ENCODE peak calls at places on chromosomes 4 and X, in five cellular contexts. E, Z, O, D and J are unnamed samples.

GRCh38 chrX:123093792-123094191 is 90.3 kb upstream of the GRIA3 start:
- DNase-seq in O (no peak), D (no peak), E (no peak), Z (no peak), J (no peak)

GRCh38 chrX:122504026-122504425 is 680.1 kb upstream of the GRIA3 start:
- DNase-seq in O (no peak), Z (no peak), D (no peak), E (no peak), J (no peak)

GRCh38 chr4:8099981-8100464 is 58.6 kb downstream of the ABLIM2 start:
- DNase-seq in Z (no peak), E (no peak), D (no peak), O (no peak), J (no peak)

GRCh38 chr4:2936773-2937145 is 26.4 kb downstream of the NOP14 start:
- DNase-seq in D (no peak), O (no peak), E (peak; percentile 58), Z (peak; percentile 83), J (peak; percentile 46)

GRCh38 chr4:79413486-79413885 is 5.5 kb upstream of the GK2 start:
- DNase-seq in Z (no peak), O (no peak), E (no peak), D (no peak), J (no peak)

GRCh38 chrX:24526616-24527015 is 61.5 kb downstream of the PDK3 start:
- DNase-seq in D (no peak), Z (no peak), E (no peak), O (peak; percentile 29), J (no peak)

GRCh38 chr4:139817657-139818452 is 152.2 kb downstream of the MGST2 start:
- DNase-seq in E (no peak), D (no peak), Z (no peak), O (no peak), J (no peak)

GRCh38 chr4:910366-911091 is 21.6 kb downstream of the GAK start:
- DNase-seq in O (no peak), Z (no peak), D (no peak), E (no peak), J (no peak)

GRCh38 chr4:74682567-74683359 is 111.6 kb downstream of the BTC start:
- DNase-seq in Z (no peak), E (no peak), O (peak; percentile 17), D (no peak), J (no peak)

GRCh38 chrX:97629597-97629985 is 745.9 kb downstream of the RPA4 start:
- DNase-seq in D (no peak), O (no peak), E (no peak), Z (no peak), J (no peak)

GRCh38 chr4:39169426-39169825 is 12.9 kb upstream of the WDR19 start:
- DNase-seq in Z (no peak), D (no peak), O (no peak), E (no peak), J (no peak)

GRCh38 chrX:134396174-134396573 is 63.8 kb upstream of the HPRT1 start:
- DNase-seq in E (no peak), O (peak; percentile 8), Z (peak; percentile 2), D (no peak), J (no peak)

GRCh38 chrX:10176121-10177003 is 19.6 kb downstream of the CLCN4 start:
- DNase-seq in O (no peak), Z (no peak), D (no peak), E (no peak), J (no peak)

GRCh38 chr4:154719087-154719486 is 24.7 kb upstream of the LRAT start:
- DNase-seq in D (no peak), O (no peak), Z (peak; percentile 53), E (no peak), J (no peak)

GRCh38 chr4:41012308-41012707 is 202.0 kb downstream of the APBB2 start:
- DNase-seq in D (no peak), Z (no peak), O (no peak), E (no peak), J (no peak)

GRCh38 chr4:182519528-182519927 is 276.3 kb downstream of the TENM3 start:
- DNase-seq in D (no peak), O (no peak), E (no peak), Z (no peak), J (no peak)

GRCh38 chr4:158624889-158625478 is 46.7 kb downstream of the C4orf46 start:
- DNase-seq in Z (peak; percentile 10), D (peak; percentile 1), E (no peak), O (peak; percentile 47), J (no peak)

GRCh38 chrX:81201692-81202412 is at the start of the genes HMGN5 and SH3BGRL:
- DNase-seq in D (peak; percentile 74), Z (peak; percentile 79), E (peak; percentile 59), O (peak; percentile 66), J (peak; percentile 43)

GRCh38 chr4:111556141-111556781 is 589.0 kb upstream of the FAM241A start:
- DNase-seq in Z (no peak), E (no peak), D (no peak), O (no peak), J (no peak)

GRCh38 chr4:58144721-58145120 is 1034.5 kb upstream of the IGFBP7 start:
- DNase-seq in D (no peak), O (no peak), Z (no peak), E (no peak), J (no peak)

GRCh38 chr4:154313004-154313587 is 178.5 kb downstream of the DCHS2 start:
- DNase-seq in E (no peak), Z (no peak), O (no peak), D (no peak), J (no peak)

GRCh38 chrX:109268340-109268739 is 213.5 kb downstream of the GUCY2F start:
- DNase-seq in D (no peak), Z (no peak), O (no peak), E (no peak), J (no peak)

GRCh38 chr4:57080781-57081650 is 29.2 kb downstream of the IGFBP7 start:
- DNase-seq in O (no peak), D (no peak), E (no peak), Z (no peak), J (no peak)

GRCh38 chrX:114619874-114620273 is 36.0 kb downstream of the HTR2C start:
- DNase-seq in D (no peak), Z (no peak), O (peak; percentile 4), E (no peak), J (no peak)

GRCh38 chrX:21509912-21510311 is 135.7 kb downstream of the CNKSR2 start:
- DNase-seq in E (no peak), Z (no peak), D (no peak), O (no peak), J (no peak)

GRCh38 chr4:180808862-180809261 is 1434.3 kb upstream of the TENM3 start:
- DNase-seq in Z (no peak), E (no peak), D (no peak), O (no peak), J (no peak)

GRCh38 chr4:184893836-184894571 is 68.2 kb upstream of the ACSL1 start:
- DNase-seq in Z (no peak), E (no peak), O (no peak), D (no peak), J (no peak)

GRCh38 chr4:114052227-114052626 is 72.8 kb upstream of the ARSJ start:
- DNase-seq in Z (no peak), O (peak; percentile 17), E (no peak), D (no peak), J (no peak)

GRCh38 chr4:124997124-124997523 is 284.6 kb upstream of the ANKRD50 start:
- DNase-seq in D (no peak), E (no peak), Z (no peak), O (peak; percentile 10), J (no peak)

GRCh38 chr4:93657527-93657926 is 171.0 kb upstream of the ATOH1 start:
- DNase-seq in E (no peak), D (no peak), O (no peak), Z (no peak), J (no peak)

GRCh38 chrX:97638621-97639020 is 754.9 kb downstream of the RPA4 start:
- DNase-seq in Z (no peak), O (no peak), D (no peak), E (no peak), J (no peak)

GRCh38 chrX:68049466-68049865 is 383.8 kb downstream of the OPHN1 start:
- DNase-seq in D (no peak), E (no peak), Z (no peak), O (no peak), J (no peak)

GRCh38 chr4:5566526-5566925 is 141.8 kb downstream of the EVC2 start:
- DNase-seq in D (no peak), E (no peak), Z (no peak), O (no peak), J (no peak)

GRCh38 chr4:103498161-103499070 is 221.4 kb downstream of the TACR3 start:
- DNase-seq in E (no peak), D (no peak), Z (peak; percentile 57), O (no peak), J (no peak)

GRCh38 chr4:112379306-112379705 is 82.1 kb downstream of the ALPK1 start:
- DNase-seq in Z (no peak), E (no peak), D (no peak), O (peak; percentile 82), J (no peak)

GRCh38 chr4:184330008-184330400 is 112.3 kb upstream of the ENPP6 start:
- DNase-seq in E (no peak), D (no peak), Z (no peak), O (no peak), J (no peak)

GRCh38 chr4:119525005-119525749 is 103.4 kb downstream of the PDE5A start:
- DNase-seq in E (no peak), D (no peak), O (no peak), Z (no peak), J (no peak)

GRCh38 chrX:86322913-86323312 is 174.7 kb downstream of the DACH2 start:
- DNase-seq in D (no peak), Z (no peak), O (no peak), E (no peak), J (no peak)

GRCh38 chr4:166435449-166435848 is 562.4 kb downstream of the TLL1 start:
- DNase-seq in E (no peak), Z (no peak), O (no peak), D (no peak), J (no peak)